ENCODE peak calls at places on chromosomes 2 and 18, in nine cellular contexts. J is GM06990; Q is fibroblast of mammary gland; M is left lung; V is prostate gland; B is brain microvascular endothelial cell; S is CD8-positive, alpha-beta T cell; E is NB4; C is psoas muscle. W is an unnamed sample.

GRCh38 chr2:240626531-240627300 is 1.4 kb downstream of the GPR35 start:
- DNase-seq in M (peak), V (no peak), B (no peak), Q (no peak), E (peak), S (no peak), J (no peak), C (peak), W (no peak)

GRCh38 chr2:197294260-197294659 is 16.3 kb downstream of the ANKRD44 start:
- DNase-seq in V (no peak), B (no peak), C (no peak), E (no peak), Q (no peak), S (no peak), M (no peak), J (no peak), W (no peak)

GRCh38 chr18:53698907-53699306 is 525.6 kb downstream of the MBD2 start:
- DNase-seq in C (no peak), M (no peak), J (no peak), E (peak), S (no peak), V (no peak), B (peak), Q (peak), W (peak)

GRCh38 chr18:76487076-76487475 is 8.0 kb downstream of the ZNF516 start:
- DNase-seq in Q (no peak), E (no peak), S (no peak), M (no peak), C (no peak), J (no peak), B (no peak), V (no peak), W (no peak)

GRCh38 chr18:50806208-50806616 is 13.6 kb downstream of the MRO start:
- DNase-seq in J (no peak), V (no peak), Q (no peak), C (no peak), E (peak), B (no peak), S (no peak), M (no peak), W (no peak)

GRCh38 chr18:32899819-32900218 is 127.0 kb upstream of the KLHL14 start:
- DNase-seq in E (peak), J (no peak), C (no peak), B (no peak), V (no peak), S (no peak), M (no peak), Q (peak), W (no peak)

GRCh38 chr2:98927059-98927458 is 9.0 kb downstream of the CRACDL start:
- DNase-seq in M (no peak), Q (peak), J (no peak), E (no peak), S (no peak), C (no peak), V (no peak), B (no peak), W (no peak)

GRCh38 chr2:241535871-241536639 is 22.5 kb upstream of the BOK start:
- DNase-seq in M (no peak), C (no peak), E (no peak), Q (no peak), S (no peak), V (no peak), B (no peak), J (no peak), W (peak)

GRCh38 chr2:173076557-173077345 is 1.1 kb downstream of the MAP3K20 start:
- DNase-seq in Q (peak), V (peak), B (no peak), C (peak), S (peak), E (peak), J (no peak), M (peak), W (peak)

GRCh38 chr2:173077506-173078177 is 2.0 kb downstream of the MAP3K20 start:
- DNase-seq in S (no peak), B (no peak), E (peak), C (no peak), M (no peak), Q (peak), J (no peak), V (no peak), W (peak)

GRCh38 chr2:173079968-173080860 is 4.6 kb downstream of the MAP3K20 start:
- DNase-seq in Q (peak), S (no peak), B (peak), J (no peak), E (no peak), C (no peak), M (no peak), V (no peak), W (peak)

GRCh38 chr2:173075781-173076556 is at the start of gene MAP3K20:
- DNase-seq in M (peak), V (peak), Q (peak), S (peak), C (peak), B (no peak), E (peak), J (peak), W (peak)

GRCh38 chr2:173079141-173079540 is 3.5 kb downstream of the MAP3K20 start:
- DNase-seq in M (no peak), E (no peak), C (no peak), J (no peak), V (no peak), B (no peak), Q (no peak), S (no peak), W (peak)
- H3K4me3 ChIP-seq in M (no peak), E (no peak), C (peak), J (no peak), V (no peak), B (no peak), Q (no peak), S (no peak), W (no peak)

GRCh38 chr2:49619804-49620203 is 465.5 kb upstream of the FSHR start:
- DNase-seq in V (no peak), C (no peak), S (no peak), E (peak), B (no peak), M (no peak), J (no peak), Q (no peak), W (peak)

GRCh38 chr2:49621014-49621413 is 466.7 kb upstream of the FSHR start:
- DNase-seq in E (no peak), B (no peak), S (no peak), C (no peak), V (no peak), Q (no peak), M (no peak), J (no peak), W (no peak)

DNA sequence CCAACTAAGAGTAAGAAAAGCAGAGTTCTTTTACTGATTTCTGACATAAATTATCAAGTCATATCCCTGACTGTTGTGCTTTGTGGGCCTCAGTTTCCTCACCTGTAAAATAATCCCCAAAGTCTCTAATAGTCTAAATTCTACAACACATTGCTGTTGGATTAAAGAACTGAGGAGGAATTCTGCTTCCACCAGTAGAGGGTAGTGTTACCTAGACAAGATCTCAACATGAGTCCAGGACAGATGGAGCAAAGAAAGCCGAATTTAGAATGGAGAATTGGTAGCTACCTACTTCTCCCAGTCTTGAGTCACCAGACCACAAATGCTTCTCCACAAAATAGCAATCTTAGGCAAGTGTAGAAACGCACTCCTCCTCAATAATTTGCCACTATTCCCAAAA is 462.5 kb upstream of the FSHR start:
- DNase-seq in V (no peak), Q (peak), E (peak), B (no peak), J (no peak), S (no peak), C (no peak), M (no peak), W (peak)
- TF ChIP-seq CTCF in V (peak), Q (peak), E (peak), B (peak), J (peak), S (no peak), C (peak), M (peak), W (peak)

GRCh38 chr2:21772624-21773023 is 648.9 kb downstream of the TDRD15 start:
- DNase-seq in B (peak), E (no peak), Q (peak), V (no peak), M (no peak), C (no peak), S (no peak), J (no peak), W (no peak)
- H3K4me3 ChIP-seq in B (no peak), E (no peak), Q (no peak), V (no peak), M (no peak), C (no peak), S (no peak), J (no peak), W (no peak)

DNA sequence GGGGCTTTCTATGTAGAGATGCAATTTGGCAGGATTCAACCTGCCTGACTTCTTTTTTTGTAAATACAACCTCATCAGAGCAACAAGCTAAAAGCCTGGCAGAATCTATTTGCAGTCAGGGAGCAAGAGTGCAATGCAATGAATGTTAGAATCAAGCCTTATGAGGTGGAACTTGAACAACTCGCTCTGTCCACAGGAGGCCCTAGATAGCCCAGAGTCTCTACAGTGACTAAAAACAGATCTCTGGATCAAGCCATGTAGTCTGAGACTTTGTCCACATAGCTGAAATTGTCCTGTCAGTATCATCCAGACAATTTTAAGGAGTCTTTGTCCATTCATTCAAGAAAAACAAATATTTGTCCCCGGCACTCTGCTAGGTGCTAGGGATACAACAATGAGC is 32.1 kb upstream of the CDK5R2 start:
- DNase-seq in C (no peak), Q (no peak), J (no peak), E (no peak), M (no peak), S (no peak), B (no peak), V (no peak), W (no peak)
- TF ChIP-seq CTCF in C (no peak), Q (no peak), J (no peak), E (no peak), M (no peak), S (no peak), B (no peak), V (no peak), W (no peak)

GRCh38 chr2:35787302-35788031 is 568.1 kb upstream of the CRIM1 start:
- DNase-seq in B (no peak), V (no peak), M (no peak), C (no peak), S (no peak), Q (no peak), J (no peak), E (peak), W (peak)

GRCh38 chr2:35794766-35795448 is 560.7 kb upstream of the CRIM1 start:
- DNase-seq in J (no peak), M (no peak), Q (no peak), V (no peak), E (no peak), B (no peak), C (no peak), S (no peak), W (peak)

GRCh38 chr2:35785564-35785963 is 570.0 kb upstream of the CRIM1 start:
- DNase-seq in C (no peak), V (no peak), Q (no peak), B (no peak), S (no peak), E (no peak), J (no peak), M (no peak), W (no peak)

GRCh38 chr2:35788543-35788942 is 567.0 kb upstream of the CRIM1 start:
- DNase-seq in M (no peak), V (no peak), S (no peak), E (no peak), Q (no peak), J (no peak), C (no peak), B (no peak), W (no peak)

GRCh38 chr2:35790292-35790691 is 565.3 kb upstream of the CRIM1 start:
- DNase-seq in B (no peak), J (no peak), Q (no peak), S (no peak), C (no peak), V (no peak), E (no peak), M (no peak), W (peak)
- H3K4me3 ChIP-seq in B (no peak), J (no peak), Q (no peak), S (no peak), C (no peak), V (no peak), E (no peak), M (no peak), W (no peak)

W was measured in epithelial cell of esophagus.